ENCODE peak calls at places on chromosomes 2 and 18, in seven cellular contexts. S, V, F, L, Y, A and C are unnamed samples.

GRCh38 chr2:8378016-8378810 is 303.6 kb upstream of the ID2 start:
- DNase-seq in S (no peak), V (no peak), F (no peak), L (no peak), Y (no peak), A (no peak), C (peak; percentile 40)

GRCh38 chr2:65353046-65353445 is 79.4 kb downstream of the SPRED2 start:
- DNase-seq in S (no peak), V (no peak), F (no peak), L (no peak), Y (no peak), A (no peak), C (no peak)

GRCh38 chr2:7766978-7767565 is 849.9 kb downstream of the RNF144A start:
- DNase-seq in S (no peak), V (no peak), F (no peak), L (no peak), Y (no peak), A (no peak), C (no peak)

GRCh38 chr18:11860594-11861450 is 9.6 kb downstream of the CHMP1B start:
- DNase-seq in S (no peak), V (no peak), F (no peak), L (no peak), Y (no peak), A (no peak), C (no peak)

GRCh38 chr2:235277485-235277884 is 216.4 kb upstream of the AGAP1 start:
- DNase-seq in S (no peak), V (no peak), F (no peak), L (no peak), Y (no peak), A (no peak), C (no peak)

GRCh38 chr2:65431417-65432226 is 777 bp downstream of the SPRED2 start:
- DNase-seq in S (peak; percentile 76), V (peak; percentile 59), F (no peak), L (peak; percentile 59), Y (peak; percentile 64), A (peak; percentile 45), C (peak; percentile 82)

GRCh38 chr2:189129971-189130370 is 49.6 kb downstream of the COL5A2 start:
- DNase-seq in S (no peak), V (no peak), F (no peak), L (no peak), Y (no peak), A (no peak), C (no peak)

GRCh38 chr2:168469281-168469988 is 13.4 kb downstream of the CERS6 start:
- DNase-seq in S (no peak), V (no peak), F (no peak), L (no peak), Y (no peak), A (no peak), C (peak; percentile 38)

GRCh38 chr2:104406273-104406726 is 447.6 kb upstream of the POU3F3 start:
- DNase-seq in S (no peak), V (no peak), F (no peak), L (no peak), Y (no peak), A (no peak), C (no peak)

GRCh38 chr2:27282892-27283291 is 663 bp downstream of the TRIM54 start:
- DNase-seq in S (no peak), V (peak; percentile 59), F (no peak), L (no peak), Y (peak; percentile 44), A (no peak), C (no peak)

GRCh38 chr2:220044383-220044782 is 417.0 kb downstream of the SLC4A3 start:
- DNase-seq in S (no peak), V (no peak), F (no peak), L (no peak), Y (peak; percentile 27), A (no peak), C (no peak)

GRCh38 chr2:60661073-60661738 is 94.9 kb upstream of the PAPOLG start:
- DNase-seq in S (no peak), V (no peak), F (no peak), L (no peak), Y (no peak), A (no peak), C (no peak)

GRCh38 chr2:118492335-118492734 is 355.1 kb downstream of the EN1 start:
- DNase-seq in S (no peak), V (no peak), F (no peak), L (no peak), Y (no peak), A (no peak), C (no peak)

GRCh38 chr2:105822186-105822585 is 77.5 kb downstream of the NCK2 start:
- DNase-seq in S (no peak), V (no peak), F (no peak), L (no peak), Y (peak; percentile 43), A (no peak), C (peak; percentile 70)

GRCh38 chr2:230052299-230052698 is 16.4 kb downstream of the SLC16A14 start:
- DNase-seq in S (no peak), V (no peak), F (no peak), L (no peak), Y (no peak), A (no peak), C (no peak)

GRCh38 chr18:50830544-50830943 is 10.7 kb upstream of the MRO start:
- DNase-seq in S (no peak), V (no peak), F (no peak), L (no peak), Y (no peak), A (no peak), C (peak; percentile 36)

GRCh38 chr2:237706257-237706656 is 78.9 kb downstream of the LRRFIP1 start:
- DNase-seq in S (no peak), V (no peak), F (no peak), L (no peak), Y (no peak), A (no peak), C (no peak)

GRCh38 chr2:86498468-86499260 is 57.5 kb downstream of the KDM3A start:
- DNase-seq in S (no peak), V (no peak), F (no peak), L (no peak), Y (no peak), A (no peak), C (no peak)

GRCh38 chr2:23940976-23941605 is 828 bp downstream of the UBXN2A start:
- DNase-seq in S (no peak), V (no peak), F (no peak), L (no peak), Y (no peak), A (no peak), C (no peak)

GRCh38 chr2:199588054-199588453 is 130.3 kb upstream of the SATB2 start:
- DNase-seq in S (no peak), V (no peak), F (no peak), L (no peak), Y (no peak), A (no peak), C (no peak)

GRCh38 chr2:216774620-216775019 is 79.3 kb upstream of the IGFBP5 start:
- DNase-seq in S (no peak), V (peak; percentile 66), F (no peak), L (no peak), Y (peak; percentile 20), A (no peak), C (no peak)

GRCh38 chr2:44324971-44325426 is 36.3 kb downstream of the PREPL start:
- DNase-seq in S (no peak), V (peak; percentile 28), F (no peak), L (no peak), Y (no peak), A (no peak), C (no peak)

GRCh38 chr18:74990563-74991081 is 218.3 kb downstream of the PTGR3 start:
- DNase-seq in S (no peak), V (no peak), F (no peak), L (no peak), Y (no peak), A (no peak), C (peak; percentile 8)

GRCh38 chr2:55169359-55169758 is 62.7 kb downstream of the CLHC1 start:
- DNase-seq in S (no peak), V (no peak), F (no peak), L (no peak), Y (no peak), A (no peak), C (no peak)

GRCh38 chr2:109719871-109720270 is 74.2 kb upstream of the RGPD5 start:
- DNase-seq in S (peak; percentile 33), V (no peak), F (no peak), L (no peak), Y (no peak), A (no peak), C (no peak)

GRCh38 chr2:126534508-126534907 is 121.5 kb upstream of the GYPC start:
- DNase-seq in S (no peak), V (no peak), F (no peak), L (no peak), Y (no peak), A (no peak), C (no peak)

GRCh38 chr2:88554189-88554588 is 73.1 kb downstream of the EIF2AK3 start:
- DNase-seq in S (no peak), V (no peak), F (no peak), L (no peak), Y (no peak), A (no peak), C (no peak)
- TF ChIP-seq CTCF in S (no peak), V (no peak), F (no peak), L (peak; percentile 54), Y (no peak), A (no peak), C (no peak)

DNA sequence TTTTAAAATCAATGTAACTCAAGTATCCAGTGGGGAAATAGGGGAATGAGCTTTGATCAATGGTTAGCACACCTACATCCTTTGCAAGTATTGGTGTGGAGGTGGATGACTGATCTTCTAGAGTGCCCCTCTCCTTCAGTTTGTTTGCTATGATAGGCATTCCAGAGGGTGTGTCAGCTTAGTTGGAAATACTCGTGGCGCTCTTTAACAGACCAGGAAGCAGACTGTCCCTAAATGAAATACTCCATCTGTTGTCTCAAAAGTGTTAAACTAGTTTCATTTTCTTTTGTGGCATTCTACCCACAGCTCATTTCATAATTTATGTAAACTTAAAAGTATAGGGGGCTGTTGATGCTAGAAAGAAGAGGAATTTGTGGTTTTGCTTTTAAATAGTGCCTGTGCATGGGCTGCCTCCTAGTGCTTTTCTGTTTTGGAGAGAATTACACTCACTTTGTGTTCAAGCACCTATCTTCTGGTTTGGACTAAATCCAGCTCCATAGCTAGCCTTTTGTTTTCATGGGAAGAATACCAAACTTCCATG is 66.2 kb downstream of the STAT1 start:
- DNase-seq in S (no peak), V (no peak), F (peak; percentile 8), L (no peak), Y (no peak), A (no peak), C (peak; percentile 15)
- TF ChIP-seq CTCF in S (peak; percentile 16), V (no peak), F (peak; percentile 36), L (no peak), Y (no peak), A (no peak), C (no peak)

GRCh38 chr18:78688916-78689315 is 290.7 kb upstream of the SALL3 start:
- DNase-seq in S (no peak), V (no peak), F (no peak), L (no peak), Y (no peak), A (no peak), C (no peak)
- TF ChIP-seq CTCF in S (no peak), V (no peak), F (no peak), L (no peak), Y (no peak), A (no peak), C (no peak)

DNA sequence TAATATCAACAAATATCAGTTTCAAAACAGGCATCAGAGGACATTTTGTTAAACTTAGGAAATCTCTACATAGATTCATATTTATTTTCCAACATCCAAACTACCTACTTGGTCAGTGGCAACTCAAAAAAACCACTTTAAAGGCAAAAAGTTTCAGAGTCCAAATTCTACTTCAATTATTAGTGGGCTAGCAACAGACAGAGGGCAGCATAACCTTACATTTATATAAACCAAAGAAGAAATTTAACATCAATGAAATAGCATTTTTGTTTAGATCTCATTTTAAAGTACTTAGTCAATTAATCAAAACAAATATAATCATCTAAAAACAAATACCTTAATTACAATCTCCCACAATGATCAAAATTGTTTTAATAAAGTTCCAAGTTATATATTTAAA is 33.3 kb downstream of the RTTN start:
- DNase-seq in S (no peak), V (no peak), F (no peak), L (no peak), Y (no peak), A (no peak), C (no peak)
- TF ChIP-seq CTCF in S (no peak), V (peak; percentile 30), F (peak; percentile 55), L (no peak), Y (no peak), A (peak; percentile 60), C (no peak)